ENCODE peak calls at places on chromosomes 16 and 17, in five cellular contexts. S is CD8-positive, alpha-beta T cell; O is heart left ventricle; N is lower lobe of right lung; E is keratinocyte. L is an unnamed sample.

GRCh38 chr16:80298676-80299075 is 242.1 kb upstream of the DYNLRB2 start:
- DNase-seq in S (no peak), O (no peak), N (no peak), E (no peak), L (no peak)

GRCh38 chr16:15810411-15810810 is 46.4 kb downstream of the MYH11 start:
- DNase-seq in S (no peak), O (no peak), N (no peak), E (no peak), L (no peak)

GRCh38 chr17:19338031-19338990 is 24.2 kb downstream of the B9D1 start:
- DNase-seq in S (peak; percentile 52), O (peak; percentile 74), N (peak; percentile 81), E (no peak), L (peak; percentile 63)

GRCh38 chr16:12229759-12230594 is 253.4 kb downstream of the SNX29 start:
- DNase-seq in S (no peak), O (no peak), N (no peak), E (no peak), L (no peak)

GRCh38 chr17:30391534-30391933 is 12.8 kb downstream of the CPD start:
- DNase-seq in S (no peak), O (no peak), N (no peak), E (no peak), L (no peak)

GRCh38 chr17:39641119-39641496 is 4.2 kb downstream of the STARD3 start:
- DNase-seq in S (no peak), O (no peak), N (no peak), E (no peak), L (no peak)

GRCh38 chr16:52271088-52271487 is 275.9 kb downstream of the TOX3 start:
- DNase-seq in S (no peak), O (no peak), N (no peak), E (no peak), L (no peak)

GRCh38 chr16:14372471-14372870 is 257.6 kb downstream of the PARN start:
- DNase-seq in S (no peak), O (no peak), N (no peak), E (no peak), L (no peak)

GRCh38 chr16:86285421-86285820 is 224.9 kb upstream of the FOXF1 start:
- DNase-seq in S (no peak), O (no peak), N (no peak), E (no peak), L (no peak)

DNA sequence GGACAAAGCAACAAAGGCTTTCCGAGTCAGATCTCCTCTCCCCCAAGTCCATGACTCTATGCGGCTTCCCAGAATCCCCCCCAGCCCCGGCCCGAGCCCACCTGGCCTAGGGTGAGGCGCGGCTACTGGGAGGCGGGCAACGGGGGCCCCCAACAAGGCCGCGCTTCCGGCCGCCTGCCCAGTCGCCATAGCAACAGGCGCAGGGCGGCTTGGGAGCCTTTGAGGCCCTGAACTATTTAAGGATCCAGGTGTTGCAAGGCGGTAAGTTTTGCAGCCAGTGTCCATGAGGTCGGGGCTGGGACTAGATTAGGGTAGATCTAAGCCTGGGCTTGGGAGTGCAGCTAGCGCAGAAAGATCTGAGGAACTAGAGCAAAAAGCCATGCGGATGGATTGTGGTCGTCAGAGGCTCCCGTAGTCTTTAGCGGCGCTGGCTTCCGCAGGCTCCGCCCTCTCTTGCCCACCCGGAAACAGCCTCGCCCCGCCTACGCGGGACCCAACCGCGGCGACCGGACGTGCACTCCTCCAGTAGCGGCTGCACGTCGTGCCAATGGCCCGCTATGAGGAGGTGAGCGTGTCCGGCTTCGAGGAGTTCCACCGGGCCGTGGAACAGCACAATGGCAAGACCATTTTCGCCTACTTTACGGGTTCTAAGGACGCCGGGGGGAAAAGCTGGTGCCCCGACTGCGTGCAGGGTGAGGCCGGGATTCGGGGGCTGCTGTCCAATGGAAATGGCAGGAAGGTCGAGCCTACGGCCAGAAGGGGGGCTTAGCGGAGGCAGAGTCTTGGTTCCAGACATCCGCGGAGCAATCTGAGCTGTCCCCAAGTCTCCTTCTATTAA is at the start of the genes KIAA0753 and TXNDC17:
- DNase-seq in S (peak; percentile 85), O (peak; percentile 96), N (peak; percentile 96), E (peak; percentile 58), L (peak; percentile 94)
- TF ChIP-seq CTCF in S (no peak), O (no peak), N (no peak), E (no peak), L (no peak)

DNA sequence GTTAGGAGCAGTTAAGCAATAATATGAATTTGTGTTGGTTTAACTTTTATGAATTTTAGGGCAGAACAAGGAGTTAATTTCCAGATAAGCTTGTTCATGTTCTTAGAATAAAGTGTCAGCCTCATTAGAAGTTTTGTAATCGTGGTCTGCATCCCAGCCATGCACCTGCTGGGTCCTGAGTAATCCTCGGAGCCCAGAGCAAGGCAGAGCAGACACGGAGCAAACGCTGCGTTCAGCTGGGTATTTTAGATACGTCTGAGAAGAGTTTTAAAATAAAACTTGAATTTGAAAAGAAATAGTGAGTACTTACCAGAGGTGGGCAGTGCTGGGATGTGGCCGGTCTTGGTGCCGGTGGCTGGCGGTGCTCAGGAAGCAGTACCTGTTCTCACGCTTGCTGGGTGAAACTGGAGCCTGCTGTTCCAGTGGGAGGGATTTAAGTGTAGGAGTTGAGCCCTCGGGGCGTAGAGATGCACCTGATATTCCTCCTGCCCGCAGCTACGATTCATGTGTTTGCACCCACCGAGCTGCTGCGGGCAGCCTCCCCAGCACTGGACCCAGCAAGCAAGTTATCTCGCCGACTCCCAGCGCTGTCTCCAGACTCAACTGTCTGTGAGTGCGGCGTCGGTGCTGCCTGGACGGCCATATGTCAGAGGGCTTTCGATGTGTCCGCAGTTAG is at the start of gene ZNF750:
- DNase-seq in S (no peak), O (no peak), N (no peak), E (no peak), L (no peak)
- H3K27ac ChIP-seq in S (no peak within 1 kb of the TSS), O (no peak within 1 kb of the TSS), N (peak within 1 kb of the TSS; percentile 85), E (peak within 1 kb of the TSS; percentile 76), L (peak within 1 kb of the TSS; percentile 65)

GRCh38 chr17:54426287-54426886 is 474.3 kb upstream of the TOM1L1 start:
- DNase-seq in S (no peak), O (no peak), N (no peak), E (no peak), L (no peak)
- TF ChIP-seq CTCF in S (no peak), O (no peak), N (peak; percentile 28), E (peak; percentile 65), L (no peak)

GRCh38 chr17:17728550-17729251 is 47.4 kb downstream of the RAI1 start:
- DNase-seq in S (no peak), O (no peak), N (no peak), E (peak; percentile 48), L (no peak)
- H3K27ac ChIP-seq in S (no peak overlapping the region), O (no peak overlapping the region), N (no peak overlapping the region), E (no peak overlapping the region), L (no peak overlapping the region)

GRCh38 chr16:60203525-60204124 is 1469.5 kb upstream of the GOT2 start:
- DNase-seq in S (no peak), O (no peak), N (no peak), E (no peak), L (no peak)
- TF ChIP-seq CTCF in S (no peak), O (peak; percentile 41), N (peak; percentile 32), E (no peak), L (peak; percentile 57)

GRCh38 chr16:75351183-75351582 is 82.1 kb downstream of the CFDP1 start:
- DNase-seq in S (no peak), O (no peak), N (no peak), E (no peak), L (no peak)
- H3K27ac ChIP-seq in S (no peak overlapping the region), O (no peak overlapping the region), N (no peak overlapping the region), E (peak overlapping the region; percentile 3), L (no peak overlapping the region)

GRCh38 chr16:48542020-48542473 is 67.9 kb downstream of the N4BP1 start:
- DNase-seq in S (no peak), O (peak; percentile 62), N (peak; percentile 75), E (no peak), L (peak; percentile 55)
- TF ChIP-seq CTCF in S (peak; percentile 14), O (peak; percentile 52), N (peak; percentile 58), E (peak; percentile 33), L (peak; percentile 66)

GRCh38 chr17:64441772-64442549 is 7.0 kb upstream of the MILR1 start:
- DNase-seq in S (no peak), O (peak; percentile 45), N (peak; percentile 53), E (no peak), L (peak; percentile 22)
- H3K27ac ChIP-seq in S (no peak overlapping the region), O (no peak overlapping the region), N (peak overlapping the region; percentile 71), E (no peak overlapping the region), L (peak overlapping the region; percentile 59)

DNA sequence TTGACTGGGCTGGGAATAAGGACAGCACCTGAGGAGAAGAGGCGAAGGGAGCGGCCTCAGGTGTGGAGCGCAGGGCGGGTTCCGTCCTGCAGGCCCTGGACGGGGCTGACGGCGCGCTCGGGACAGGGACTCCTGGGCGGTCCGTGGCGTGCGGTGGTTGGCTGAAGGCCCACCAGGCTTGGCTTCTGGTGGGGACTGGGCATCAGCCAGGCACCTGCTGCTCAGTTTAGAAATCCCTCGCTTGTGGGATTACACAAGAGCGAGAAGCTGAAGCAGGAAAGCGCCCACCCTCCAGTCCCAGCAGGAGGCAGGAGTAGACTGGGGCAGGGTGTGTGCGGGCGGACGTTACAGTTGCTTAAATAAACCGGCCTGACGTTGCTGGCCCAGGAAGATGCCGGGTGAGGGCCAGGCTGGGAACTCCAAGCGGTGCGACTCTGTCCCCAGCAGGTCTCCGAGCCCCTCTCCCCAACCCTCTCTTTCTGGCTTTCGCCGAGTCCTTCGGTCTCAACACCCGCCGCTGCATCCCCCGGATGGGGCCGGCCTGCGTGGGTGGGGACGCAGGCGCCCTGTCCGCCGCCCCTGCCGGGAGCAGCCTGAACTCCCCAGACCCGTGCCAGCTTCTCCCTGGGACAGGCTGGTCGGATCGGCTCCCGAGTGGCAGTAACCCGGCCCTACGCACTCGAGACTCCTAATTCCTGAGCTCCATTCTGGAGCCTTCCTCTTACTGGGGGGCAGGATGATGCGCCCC is 639 bp downstream of the MIF4GD start:
- DNase-seq in S (peak; percentile 16), O (peak; percentile 79), N (peak; percentile 83), E (no peak), L (peak; percentile 62)
- TF ChIP-seq CTCF in S (no peak), O (no peak), N (peak; percentile 35), E (peak; percentile 37), L (peak; percentile 15)

GRCh38 chr17:4860651-4861050 is 27.5 kb downstream of the MINK1 start:
- DNase-seq in S (no peak), O (no peak), N (no peak), E (no peak), L (no peak)
- H3K27ac ChIP-seq in S (no peak overlapping the region), O (no peak overlapping the region), N (peak overlapping the region; percentile 13), E (peak overlapping the region; percentile 90), L (peak overlapping the region; percentile 89)